ENCODE peak calls at places on chromosomes 7 and 10, in nine cellular contexts. T is Panc1, G is HCT116, H is foreskin keratinocyte, Y is PC-3, Q is GM23248, I is right lobe of liver, J is DND-41, S is stomach. W is an unnamed sample. For H3K4me1, the result is how much of the 10 kb centered on the place peaks cover.

GRCh38 chr7:144824360-144824759 is 11.5 kb downstream of the TPK1 start:
- DNase-seq in T (peak), G (no peak), H (peak), Y (peak), Q (peak), I (no peak), J (no peak), S (no peak), W (peak)

GRCh38 chr10:4191354-4191753 is 406.3 kb upstream of the KLF6 start:
- DNase-seq in T (no peak), G (no peak), H (peak), Y (peak), Q (no peak), I (no peak), J (no peak), S (no peak), W (no peak)

GRCh38 chr7:43921423-43921822 is 4.8 kb upstream of the UBE2D4 start:
- DNase-seq in T (no peak), G (no peak), H (no peak), Y (no peak), Q (no peak), I (no peak), J (no peak), S (peak), W (no peak)

GRCh38 chr10:87674963-87675362 is 15.3 kb downstream of the PAPSS2 start:
- DNase-seq in T (no peak), G (no peak), H (peak), Y (no peak), Q (peak), I (no peak), J (no peak), S (no peak), W (no peak)

GRCh38 chr7:36969376-36969775 is 245.1 kb upstream of the AOAH start:
- DNase-seq in T (no peak), G (no peak), H (no peak), Y (no peak), Q (no peak), I (no peak), J (peak), S (no peak), W (no peak)

GRCh38 chr7:27442446-27442845 is 199.8 kb downstream of the EVX1 start:
- DNase-seq in T (no peak), G (peak), H (peak), Y (peak), Q (peak), I (no peak), J (no peak), S (no peak), W (no peak)

GRCh38 chr7:114530074-114530611 is 115.5 kb downstream of the FOXP2 start:
- DNase-seq in T (no peak), G (no peak), H (peak), Y (no peak), Q (peak), I (no peak), J (no peak), S (no peak), W (no peak)

GRCh38 chr10:44066856-44067255 is 318.0 kb downstream of the CXCL12 start:
- DNase-seq in T (no peak), G (no peak), H (no peak), Y (no peak), Q (no peak), I (no peak), J (no peak), S (no peak), W (no peak)

GRCh38 chr7:95725170-95725569 is 47.2 kb upstream of the DYNC1I1 start:
- DNase-seq in T (no peak), G (no peak), H (no peak), Y (peak), Q (peak), I (no peak), J (no peak), S (no peak), W (no peak)

GRCh38 chr7:2657920-2658671 is 26.3 kb downstream of the TTYH3 start:
- DNase-seq in T (no peak), G (no peak), H (no peak), Y (no peak), Q (no peak), I (peak), J (no peak), S (no peak), W (no peak)

GRCh38 chr7:13903997-13904396 is 85.5 kb downstream of the ETV1 start:
- DNase-seq in T (no peak), G (no peak), H (no peak), Y (no peak), Q (peak), I (no peak), J (no peak), S (no peak), W (no peak)

GRCh38 chr10:70931168-70931805 is 42.9 kb upstream of the PCBD1 start:
- DNase-seq in T (no peak), G (no peak), H (peak), Y (peak), Q (peak), I (no peak), J (no peak), S (no peak), W (no peak)

DNA sequence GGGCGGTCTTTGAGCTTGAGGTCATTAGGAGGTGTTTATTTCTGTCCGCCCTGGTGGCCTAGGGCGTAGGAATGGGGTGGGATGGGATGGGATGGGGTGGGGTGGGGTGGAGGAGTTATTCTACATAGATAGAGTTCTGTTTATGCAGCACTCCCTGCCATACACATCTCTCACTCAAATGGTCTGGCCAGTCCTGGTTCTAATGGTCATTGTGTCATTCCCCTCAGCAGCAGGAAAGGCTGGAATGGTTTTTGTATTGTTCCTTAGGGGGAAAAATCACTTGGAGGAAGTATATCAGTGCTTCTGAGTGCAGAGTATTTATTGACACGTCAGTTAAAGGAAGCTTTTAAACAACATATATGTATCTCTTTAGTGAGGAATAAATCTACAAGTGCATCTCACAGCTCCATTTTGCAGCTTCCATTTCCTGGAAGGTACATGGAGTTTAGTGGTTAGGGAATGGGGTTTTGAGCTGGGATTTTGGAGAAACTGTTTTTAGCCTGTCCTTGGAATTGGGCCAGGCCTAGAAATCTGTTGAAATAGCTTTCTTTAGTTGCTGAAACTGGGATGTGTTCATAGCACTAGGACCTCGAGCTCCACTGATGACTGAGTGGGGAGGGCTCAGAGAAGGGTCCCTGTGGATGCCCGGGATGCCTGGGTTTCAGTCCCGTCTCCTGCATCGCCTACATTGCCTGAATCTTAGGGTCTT is 8.3 kb downstream of the TSPAN14 start:
- DNase-seq in T (no peak), G (no peak), H (no peak), Y (no peak), Q (peak), I (no peak), J (no peak), S (no peak), W (no peak)
- H3K4me1 ChIP-seq in T (under half), G (half or more), H (half or more), Y (under half), Q (half or more), I (half or more), J (under half), S (half or more), W (half or more)

DNA sequence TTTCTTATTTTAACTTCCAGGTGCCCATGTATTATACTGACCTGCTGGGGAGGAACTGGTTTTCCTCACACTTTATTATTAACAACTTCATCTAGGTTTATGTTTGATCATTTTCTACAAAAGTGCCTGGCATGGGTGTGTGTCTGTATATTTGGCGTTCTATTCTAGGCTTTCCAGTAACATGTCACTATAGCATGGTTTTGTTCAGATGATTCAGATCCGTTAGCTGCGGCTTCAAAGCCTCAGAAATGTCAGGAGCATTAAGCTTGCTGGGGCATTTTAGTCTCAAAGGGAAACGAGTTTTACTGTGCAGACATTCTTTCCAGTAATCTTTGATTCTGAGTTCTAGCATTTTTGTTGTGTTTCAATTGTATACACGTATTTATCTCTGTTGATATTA is 2.3 kb downstream of the INPP5A start:
- DNase-seq in T (no peak), G (no peak), H (peak), Y (peak), Q (peak), I (no peak), J (peak), S (no peak), W (no peak)
- H3K4me1 ChIP-seq in T (half or more), G (under half), H (under half), Y (under half), Q (under half), I (under half), J (half or more), S (half or more), W (under half)

GRCh38 chr10:7480742-7481381 is 70.0 kb upstream of the SFMBT2 start:
- DNase-seq in T (no peak), G (no peak), H (no peak), Y (no peak), Q (no peak), I (no peak), J (peak), S (no peak), W (no peak)

GRCh38 chr10:7477538-7478334 is 66.9 kb upstream of the SFMBT2 start:
- DNase-seq in T (no peak), G (no peak), H (no peak), Y (no peak), Q (no peak), I (no peak), J (no peak), S (no peak), W (no peak)

GRCh38 chr10:7479861-7480598 is 69.2 kb upstream of the SFMBT2 start:
- DNase-seq in T (no peak), G (no peak), H (no peak), Y (no peak), Q (no peak), I (no peak), J (no peak), S (no peak), W (no peak)

GRCh38 chr10:7481382-7481765 is 70.5 kb upstream of the SFMBT2 start:
- DNase-seq in T (no peak), G (no peak), H (peak), Y (no peak), Q (no peak), I (no peak), J (no peak), S (no peak), W (no peak)

DNA sequence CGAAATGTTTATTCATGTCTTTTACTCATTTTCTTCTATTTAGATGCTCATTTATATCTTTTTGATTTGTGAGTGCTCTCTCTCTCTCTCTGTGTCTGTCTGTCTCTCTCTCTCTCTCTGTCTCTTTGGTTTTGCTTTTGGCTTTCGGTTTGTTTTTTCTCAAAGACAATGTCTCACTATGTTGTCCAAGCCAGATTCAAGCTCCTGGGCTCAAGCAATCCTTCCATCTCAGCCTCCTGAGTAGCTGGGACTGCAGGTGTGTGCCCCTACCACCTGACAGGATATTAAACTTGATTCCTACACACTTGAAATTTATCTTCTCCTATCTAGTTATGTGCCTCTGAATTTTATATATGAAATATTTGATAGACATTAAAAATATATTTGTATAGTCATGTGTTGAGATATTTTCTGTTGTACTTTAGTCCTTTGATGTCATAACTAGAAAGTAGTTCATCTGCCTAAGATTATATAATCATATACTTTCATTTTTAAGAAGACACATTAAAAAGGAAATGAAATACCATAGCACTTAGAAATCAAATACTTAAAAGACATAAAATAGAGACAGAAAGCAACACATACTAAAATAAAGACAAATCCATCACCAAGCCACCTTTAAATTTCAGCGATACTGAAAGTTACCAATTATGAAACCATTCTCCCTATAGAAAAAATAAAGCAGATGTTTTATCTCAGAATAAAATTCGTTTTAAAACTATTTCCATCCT is 68.1 kb upstream of the SFMBT2 start:
- DNase-seq in T (no peak), G (no peak), H (no peak), Y (no peak), Q (no peak), I (no peak), J (peak), S (no peak), W (no peak)
- H3K4me1 ChIP-seq in T (under half), G (under half), H (under half), Y (under half), Q (under half), I (under half), J (half or more), S (under half), W (under half)

GRCh38 chr7:128410092-128410665 is 397 bp upstream of the IMPDH1 start:
- DNase-seq in T (peak), G (peak), H (peak), Y (peak), Q (peak), I (peak), J (peak), S (peak), W (peak)

GRCh38 chr7:128406986-128407589 is 2.7 kb downstream of the IMPDH1 start:
- DNase-seq in T (no peak), G (no peak), H (no peak), Y (no peak), Q (no peak), I (peak), J (no peak), S (no peak), W (no peak)

GRCh38 chr7:128409435-128410091 is at the start of gene IMPDH1:
- DNase-seq in T (no peak), G (no peak), H (peak), Y (peak), Q (peak), I (peak), J (peak), S (peak), W (peak)

GRCh38 chr7:128407751-128408708 is 1.8 kb downstream of the IMPDH1 start:
- DNase-seq in T (no peak), G (no peak), H (no peak), Y (no peak), Q (no peak), I (peak), J (no peak), S (no peak), W (peak)

DNA sequence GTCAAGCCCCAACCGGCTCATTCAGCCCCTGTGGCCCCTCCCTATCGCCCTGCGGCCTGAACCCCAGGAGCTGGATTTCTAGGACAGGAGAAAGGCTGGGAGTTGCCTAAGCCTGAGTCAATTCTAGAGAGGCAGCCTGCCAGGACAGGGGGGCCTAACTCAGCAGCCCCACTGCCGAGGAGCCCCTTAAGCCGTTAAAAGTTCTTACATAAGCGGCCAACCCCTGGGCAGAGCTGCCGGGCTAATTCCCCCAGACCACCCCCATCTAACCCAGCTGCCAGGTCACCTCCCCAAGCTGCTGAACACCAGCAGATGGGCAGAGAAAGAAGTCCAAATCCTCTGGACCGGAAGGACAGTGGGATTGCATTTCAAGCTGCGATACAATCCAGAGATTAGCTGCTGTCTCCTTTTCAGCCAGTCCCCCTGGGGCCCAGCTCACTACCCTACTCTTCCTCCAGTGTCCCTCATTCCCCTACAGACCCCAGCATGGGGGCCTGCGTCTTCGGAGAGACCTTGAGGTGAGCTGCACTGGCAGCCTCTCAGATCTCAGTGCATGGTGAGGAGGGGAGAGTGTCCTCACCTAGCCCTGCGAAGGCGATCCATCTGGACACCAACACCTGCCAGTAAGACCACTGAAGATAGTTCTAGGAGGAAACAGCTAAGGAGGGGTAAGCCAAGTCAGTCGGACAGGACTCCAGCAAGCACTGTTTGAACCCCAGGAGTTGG is 910 bp downstream of the IMPDH1 start:
- DNase-seq in T (no peak), G (no peak), H (peak), Y (no peak), Q (peak), I (no peak), J (no peak), S (no peak), W (no peak)
- H3K4me1 ChIP-seq in T (under half), G (under half), H (under half), Y (under half), Q (under half), I (under half), J (under half), S (half or more), W (under half)

DNA sequence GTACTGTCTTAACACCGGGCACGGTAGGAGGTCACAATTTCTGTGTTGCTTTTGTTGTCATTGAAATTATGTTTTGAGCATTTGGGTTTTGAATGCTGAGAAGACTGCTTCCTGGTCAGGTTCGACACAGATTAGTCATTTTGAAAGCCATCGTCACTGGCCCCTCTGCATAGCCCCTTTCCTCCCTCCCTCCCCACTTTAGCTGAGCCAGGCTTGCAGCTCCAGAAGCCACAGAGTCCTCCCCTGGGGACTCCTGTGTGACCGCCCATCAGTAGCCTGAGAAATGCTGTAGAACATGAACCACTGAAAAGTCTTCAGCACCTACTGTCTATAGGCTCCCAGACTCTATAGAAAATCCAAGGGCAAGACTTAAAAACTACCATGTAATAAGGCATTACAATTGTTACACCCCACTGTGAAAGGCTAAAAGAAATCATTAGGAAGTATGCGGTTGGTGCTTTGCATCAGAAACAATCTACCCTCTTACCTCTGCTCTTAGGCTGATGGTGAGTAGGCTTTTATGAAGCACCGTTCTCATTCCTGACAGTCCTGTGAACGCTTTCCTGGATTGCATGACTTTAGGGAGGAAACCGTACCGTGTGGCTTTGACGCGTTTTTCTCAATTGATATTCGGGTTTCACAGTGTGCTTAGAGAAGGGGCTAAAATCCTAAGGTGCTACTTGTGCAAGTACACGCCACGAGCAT is 24.8 kb downstream of the JCAD start:
- DNase-seq in T (no peak), G (no peak), H (no peak), Y (no peak), Q (no peak), I (no peak), J (no peak), S (no peak), W (no peak)
- H3K4me1 ChIP-seq in T (under half), G (under half), H (under half), Y (under half), Q (under half), I (under half), J (under half), S (under half), W (under half)

GRCh38 chr7:20260219-20260618 is 43.0 kb upstream of the MACC1 start:
- DNase-seq in T (no peak), G (no peak), H (no peak), Y (no peak), Q (peak), I (no peak), J (no peak), S (no peak), W (no peak)

DNA sequence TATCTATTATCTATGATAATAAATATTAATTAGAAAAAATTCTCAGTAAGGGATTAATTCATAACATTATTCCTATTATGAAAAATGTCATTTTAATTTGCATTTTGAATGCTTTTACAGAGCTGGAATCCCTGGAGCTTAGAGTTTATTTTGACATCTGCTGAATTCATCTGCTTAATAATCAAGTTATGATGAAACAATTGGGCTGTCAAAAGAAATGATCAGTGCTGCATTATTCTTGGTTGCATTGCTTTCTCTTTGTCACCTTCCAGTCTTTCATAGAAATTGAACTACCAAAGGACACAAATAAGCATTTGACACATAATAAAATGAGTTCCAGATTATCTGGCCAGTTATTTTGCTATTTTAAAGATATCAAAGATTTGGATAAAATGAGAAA is 40.0 kb upstream of the MACC1 start:
- DNase-seq in T (no peak), G (no peak), H (no peak), Y (no peak), Q (no peak), I (no peak), J (no peak), S (no peak), W (no peak)
- H3K4me1 ChIP-seq in T (under half), G (under half), H (under half), Y (under half), Q (under half), I (under half), J (under half), S (under half), W (under half)